ENCODE peak calls at places on chromosomes 6 and 20, in eight cellular contexts. One of them, this sample, is unnamed.
A peak's percentile ranks its signal among the peaks of the same experiment; 100 is the strongest.

GRCh38 chr6:168033791-168034190 is 36.3 kb downstream of the KIF25 start:
- DNase-seq in left ventricle myocardium inferior: no peak
- DNase-seq in PC-3: no peak
- DNase-seq in colonic mucosa: no peak
- DNase-seq in adrenal gland: peak; percentile 10
- DNase-seq in brain microvascular endothelial cell: no peak
- DNase-seq in ovary: no peak
- DNase-seq in ascending aorta: no peak
- DNase-seq in this sample: no peak

GRCh38 chr6:19269341-19269898 is 567.8 kb upstream of the ID4 start:
- DNase-seq in left ventricle myocardium inferior: no peak
- DNase-seq in PC-3: peak; percentile 63
- DNase-seq in colonic mucosa: no peak
- DNase-seq in adrenal gland: no peak
- DNase-seq in brain microvascular endothelial cell: no peak
- DNase-seq in ovary: no peak
- DNase-seq in ascending aorta: no peak
- DNase-seq in this sample: no peak

GRCh38 chr6:1917628-1918371 is 308.1 kb downstream of the FOXC1 start:
- DNase-seq in left ventricle myocardium inferior: no peak
- DNase-seq in PC-3: peak; percentile 97
- DNase-seq in colonic mucosa: no peak
- DNase-seq in adrenal gland: peak; percentile 35
- DNase-seq in brain microvascular endothelial cell: peak; percentile 78
- DNase-seq in ovary: no peak
- DNase-seq in ascending aorta: peak; percentile 49
- DNase-seq in this sample: peak; percentile 87

GRCh38 chr20:9677224-9677623 is 161.7 kb downstream of the PAK5 start:
- DNase-seq in left ventricle myocardium inferior: no peak
- DNase-seq in PC-3: no peak
- DNase-seq in colonic mucosa: no peak
- DNase-seq in adrenal gland: no peak
- DNase-seq in brain microvascular endothelial cell: no peak
- DNase-seq in ovary: no peak
- DNase-seq in ascending aorta: no peak
- DNase-seq in this sample: no peak

GRCh38 chr6:157110620-157111019 is 212.7 kb downstream of the TMEM242 start:
- DNase-seq in left ventricle myocardium inferior: no peak
- DNase-seq in PC-3: no peak
- DNase-seq in colonic mucosa: no peak
- DNase-seq in adrenal gland: no peak
- DNase-seq in brain microvascular endothelial cell: peak; percentile 85
- DNase-seq in ovary: no peak
- DNase-seq in ascending aorta: no peak
- DNase-seq in this sample: no peak

GRCh38 chr6:150641398-150642139 is 41.9 kb downstream of the PLEKHG1 start:
- DNase-seq in left ventricle myocardium inferior: no peak
- DNase-seq in PC-3: no peak
- DNase-seq in colonic mucosa: no peak
- DNase-seq in adrenal gland: no peak
- DNase-seq in brain microvascular endothelial cell: no peak
- DNase-seq in ovary: no peak
- DNase-seq in ascending aorta: no peak
- DNase-seq in this sample: no peak

GRCh38 chr20:18853946-18854646 is 40.5 kb downstream of the SCP2D1 start:
- DNase-seq in left ventricle myocardium inferior: no peak
- DNase-seq in PC-3: no peak
- DNase-seq in colonic mucosa: no peak
- DNase-seq in adrenal gland: no peak
- DNase-seq in brain microvascular endothelial cell: no peak
- DNase-seq in ovary: no peak
- DNase-seq in ascending aorta: no peak
- DNase-seq in this sample: no peak

GRCh38 chr6:37520926-37521325 is 21.2 kb upstream of the CCDC167 start:
- DNase-seq in left ventricle myocardium inferior: no peak
- DNase-seq in PC-3: no peak
- DNase-seq in colonic mucosa: no peak
- DNase-seq in adrenal gland: no peak
- DNase-seq in brain microvascular endothelial cell: no peak
- DNase-seq in ovary: no peak
- DNase-seq in ascending aorta: no peak
- DNase-seq in this sample: no peak

GRCh38 chr6:126170875-126171489 is 168.9 kb upstream of the CENPW start:
- DNase-seq in left ventricle myocardium inferior: no peak
- DNase-seq in PC-3: peak; percentile 59
- DNase-seq in colonic mucosa: peak; percentile 43
- DNase-seq in adrenal gland: peak; percentile 25
- DNase-seq in brain microvascular endothelial cell: no peak
- DNase-seq in ovary: no peak
- DNase-seq in ascending aorta: no peak
- DNase-seq in this sample: no peak

GRCh38 chr6:82365011-82365751 is 1.6 kb downstream of the TPBG start:
- DNase-seq in left ventricle myocardium inferior: no peak
- DNase-seq in PC-3: peak; percentile 62
- DNase-seq in colonic mucosa: peak; percentile 43
- DNase-seq in adrenal gland: no peak
- DNase-seq in brain microvascular endothelial cell: peak; percentile 6
- DNase-seq in ovary: peak; percentile 40
- DNase-seq in ascending aorta: no peak
- DNase-seq in this sample: no peak

GRCh38 chr6:51514396-51515051 is 572.9 kb downstream of the PKHD1 start:
- DNase-seq in left ventricle myocardium inferior: no peak
- DNase-seq in PC-3: no peak
- DNase-seq in colonic mucosa: no peak
- DNase-seq in adrenal gland: no peak
- DNase-seq in brain microvascular endothelial cell: no peak
- DNase-seq in ovary: no peak
- DNase-seq in ascending aorta: no peak
- DNase-seq in this sample: peak; percentile 80

GRCh38 chr6:138973481-138974140 is 14.4 kb downstream of the REPS1 start:
- DNase-seq in left ventricle myocardium inferior: no peak
- DNase-seq in PC-3: peak; percentile 64
- DNase-seq in colonic mucosa: no peak
- DNase-seq in adrenal gland: no peak
- DNase-seq in brain microvascular endothelial cell: peak; percentile 57
- DNase-seq in ovary: no peak
- DNase-seq in ascending aorta: no peak
- DNase-seq in this sample: no peak

GRCh38 chr20:45275327-45275726 is 21.0 kb upstream of the SLPI start:
- DNase-seq in left ventricle myocardium inferior: no peak
- DNase-seq in PC-3: no peak
- DNase-seq in colonic mucosa: no peak
- DNase-seq in adrenal gland: no peak
- DNase-seq in brain microvascular endothelial cell: no peak
- DNase-seq in ovary: no peak
- DNase-seq in ascending aorta: no peak
- DNase-seq in this sample: no peak

GRCh38 chr6:75377386-75377785 is 92.8 kb upstream of the TMEM30A start:
- DNase-seq in left ventricle myocardium inferior: no peak
- DNase-seq in PC-3: no peak
- DNase-seq in colonic mucosa: no peak
- DNase-seq in adrenal gland: no peak
- DNase-seq in brain microvascular endothelial cell: no peak
- DNase-seq in ovary: no peak
- DNase-seq in ascending aorta: no peak
- DNase-seq in this sample: no peak

GRCh38 chr20:381581-382290 is 1.2 kb downstream of the TRIB3 start:
- DNase-seq in left ventricle myocardium inferior: peak; percentile 66
- DNase-seq in PC-3: peak; percentile 84
- DNase-seq in colonic mucosa: peak; percentile 88
- DNase-seq in adrenal gland: peak; percentile 78
- DNase-seq in brain microvascular endothelial cell: peak; percentile 50
- DNase-seq in ovary: peak; percentile 60
- DNase-seq in ascending aorta: peak; percentile 40
- DNase-seq in this sample: no peak

GRCh38 chr6:106574729-106575458 is 54.4 kb downstream of the RTN4IP1 start:
- DNase-seq in left ventricle myocardium inferior: no peak
- DNase-seq in PC-3: peak; percentile 77
- DNase-seq in colonic mucosa: no peak
- DNase-seq in adrenal gland: peak; percentile 78
- DNase-seq in brain microvascular endothelial cell: peak; percentile 45
- DNase-seq in ovary: no peak
- DNase-seq in ascending aorta: no peak
- DNase-seq in this sample: peak; percentile 73

GRCh38 chr6:144149894-144150672 is at the start of gene STX11:
- DNase-seq in left ventricle myocardium inferior: peak; percentile 81
- DNase-seq in PC-3: peak; percentile 58
- DNase-seq in colonic mucosa: peak; percentile 67
- DNase-seq in adrenal gland: peak; percentile 60
- DNase-seq in brain microvascular endothelial cell: peak; percentile 19
- DNase-seq in ovary: peak; percentile 56
- DNase-seq in ascending aorta: peak; percentile 29
- DNase-seq in this sample: no peak

GRCh38 chr6:144148891-144149290 is 1.4 kb upstream of the STX11 start:
- DNase-seq in left ventricle myocardium inferior: no peak
- DNase-seq in PC-3: peak; percentile 14
- DNase-seq in colonic mucosa: no peak
- DNase-seq in adrenal gland: no peak
- DNase-seq in brain microvascular endothelial cell: no peak
- DNase-seq in ovary: no peak
- DNase-seq in ascending aorta: no peak
- DNase-seq in this sample: no peak

GRCh38 chr6:144150673-144151009 is 324 bp downstream of the STX11 start:
- DNase-seq in left ventricle myocardium inferior: no peak
- DNase-seq in PC-3: peak; percentile 13
- DNase-seq in colonic mucosa: no peak
- DNase-seq in adrenal gland: no peak
- DNase-seq in brain microvascular endothelial cell: peak; percentile 28
- DNase-seq in ovary: no peak
- DNase-seq in ascending aorta: no peak
- DNase-seq in this sample: no peak

GRCh38 chr6:144151010-144151727 is 852 bp downstream of the STX11 start:
- DNase-seq in left ventricle myocardium inferior: no peak
- DNase-seq in PC-3: peak; percentile 13
- DNase-seq in colonic mucosa: peak; percentile 30
- DNase-seq in adrenal gland: peak; percentile 63
- DNase-seq in brain microvascular endothelial cell: no peak
- DNase-seq in ovary: no peak
- DNase-seq in ascending aorta: no peak
- DNase-seq in this sample: no peak

GRCh38 chr6:144149558-144149893 is 791 bp upstream of the STX11 start:
- DNase-seq in left ventricle myocardium inferior: no peak
- DNase-seq in PC-3: no peak
- DNase-seq in colonic mucosa: peak; percentile 23
- DNase-seq in adrenal gland: no peak
- DNase-seq in brain microvascular endothelial cell: no peak
- DNase-seq in ovary: no peak
- DNase-seq in ascending aorta: no peak
- DNase-seq in this sample: no peak
- H3K4me3 ChIP-seq in left ventricle myocardium inferior: peak overlapping the region; percentile 86
- H3K4me3 ChIP-seq in PC-3: peak overlapping the region; percentile 73
- H3K4me3 ChIP-seq in colonic mucosa: peak overlapping the region; percentile 59
- H3K4me3 ChIP-seq in adrenal gland: peak overlapping the region; percentile 74
- H3K4me3 ChIP-seq in brain microvascular endothelial cell: peak overlapping the region; percentile 72
- H3K4me3 ChIP-seq in ovary: peak overlapping the region; percentile 60
- H3K4me3 ChIP-seq in ascending aorta: peak overlapping the region; percentile 68
- H3K4me3 ChIP-seq in this sample: peak overlapping the region; percentile 63

GRCh38 chr6:25389501-25389900 is 110.3 kb downstream of the CARMIL1 start:
- DNase-seq in left ventricle myocardium inferior: no peak
- DNase-seq in PC-3: peak; percentile 46
- DNase-seq in colonic mucosa: no peak
- DNase-seq in adrenal gland: no peak
- DNase-seq in brain microvascular endothelial cell: no peak
- DNase-seq in ovary: no peak
- DNase-seq in ascending aorta: no peak
- DNase-seq in this sample: peak; percentile 62
- TF ChIP-seq CTCF in left ventricle myocardium inferior: no peak
- TF ChIP-seq CTCF in PC-3: no peak
- TF ChIP-seq CTCF in colonic mucosa: no peak
- TF ChIP-seq CTCF in adrenal gland: no peak
- TF ChIP-seq CTCF in brain microvascular endothelial cell: no peak
- TF ChIP-seq CTCF in ovary: no peak
- TF ChIP-seq CTCF in ascending aorta: no peak
- TF ChIP-seq CTCF in this sample: no peak

GRCh38 chr6:158667360-158667981 is 17.6 kb downstream of the SYTL3 start:
- DNase-seq in left ventricle myocardium inferior: no peak
- DNase-seq in PC-3: no peak
- DNase-seq in colonic mucosa: peak; percentile 9
- DNase-seq in adrenal gland: no peak
- DNase-seq in brain microvascular endothelial cell: no peak
- DNase-seq in ovary: no peak
- DNase-seq in ascending aorta: no peak
- DNase-seq in this sample: no peak
- H3K4me3 ChIP-seq in left ventricle myocardium inferior: no peak overlapping the region
- H3K4me3 ChIP-seq in PC-3: no peak overlapping the region
- H3K4me3 ChIP-seq in colonic mucosa: no peak overlapping the region
- H3K4me3 ChIP-seq in adrenal gland: no peak overlapping the region
- H3K4me3 ChIP-seq in brain microvascular endothelial cell: no peak overlapping the region
- H3K4me3 ChIP-seq in ovary: no peak overlapping the region
- H3K4me3 ChIP-seq in ascending aorta: no peak overlapping the region
- H3K4me3 ChIP-seq in this sample: no peak overlapping the region

DNA sequence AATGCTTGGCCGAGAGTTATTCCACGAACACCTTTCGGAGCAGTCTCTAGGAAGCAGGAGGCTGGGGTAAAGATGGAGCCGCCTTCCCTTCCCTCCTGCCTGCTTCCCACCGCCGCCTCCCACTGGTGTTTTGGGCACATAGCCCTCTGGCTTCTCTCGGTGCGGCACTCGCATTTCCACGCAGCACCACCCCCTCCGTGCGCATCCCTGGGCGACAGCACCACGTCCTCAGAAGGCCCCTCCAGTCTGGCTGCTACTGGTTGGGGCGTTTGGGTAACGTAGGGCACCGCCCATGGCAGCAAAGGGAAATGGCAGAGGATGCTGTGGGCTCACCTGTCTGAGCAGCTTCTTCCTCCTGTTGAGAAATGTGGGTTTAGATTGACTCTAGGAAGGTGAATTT is 2.4 kb downstream of the COL20A1 start:
- DNase-seq in left ventricle myocardium inferior: no peak
- DNase-seq in PC-3: no peak
- DNase-seq in colonic mucosa: no peak
- DNase-seq in adrenal gland: no peak
- DNase-seq in brain microvascular endothelial cell: no peak
- DNase-seq in ovary: no peak
- DNase-seq in ascending aorta: no peak
- DNase-seq in this sample: no peak
- TF ChIP-seq CTCF in left ventricle myocardium inferior: no peak
- TF ChIP-seq CTCF in PC-3: peak; percentile 18
- TF ChIP-seq CTCF in colonic mucosa: no peak
- TF ChIP-seq CTCF in adrenal gland: no peak
- TF ChIP-seq CTCF in brain microvascular endothelial cell: peak; percentile 24
- TF ChIP-seq CTCF in ovary: no peak
- TF ChIP-seq CTCF in ascending aorta: no peak
- TF ChIP-seq CTCF in this sample: peak; percentile 11

GRCh38 chr6:45433533-45434400 is 56.0 kb upstream of the SUPT3H start:
- DNase-seq in left ventricle myocardium inferior: no peak
- DNase-seq in PC-3: no peak
- DNase-seq in colonic mucosa: no peak
- DNase-seq in adrenal gland: no peak
- DNase-seq in brain microvascular endothelial cell: no peak
- DNase-seq in ovary: no peak
- DNase-seq in ascending aorta: no peak
- DNase-seq in this sample: no peak
- H3K4me3 ChIP-seq in left ventricle myocardium inferior: no peak overlapping the region
- H3K4me3 ChIP-seq in PC-3: no peak overlapping the region
- H3K4me3 ChIP-seq in colonic mucosa: no peak overlapping the region
- H3K4me3 ChIP-seq in adrenal gland: no peak overlapping the region
- H3K4me3 ChIP-seq in brain microvascular endothelial cell: no peak overlapping the region
- H3K4me3 ChIP-seq in ovary: no peak overlapping the region
- H3K4me3 ChIP-seq in ascending aorta: no peak overlapping the region
- H3K4me3 ChIP-seq in this sample: no peak overlapping the region